ENCODE peak calls at places on chromosomes 11 and 22, in seven cellular contexts. One of them, this sample, is unnamed.

GRCh38 chr22:43860126-43860525 is 2.2 kb downstream of the SULT4A1 start:
- DNase-seq in endothelial cell of umbilical vein: no peak
- DNase-seq in foreskin fibroblast: no peak
- DNase-seq in neural progenitor cell: no peak
- DNase-seq in tibial artery: no peak
- DNase-seq in endodermal cell: peak
- DNase-seq in Caco-2: no peak
- DNase-seq in this sample: no peak

GRCh38 chr22:19843107-19843856 is 11.4 kb downstream of the GNB1L start:
- DNase-seq in endothelial cell of umbilical vein: no peak
- DNase-seq in foreskin fibroblast: no peak
- DNase-seq in neural progenitor cell: peak
- DNase-seq in tibial artery: no peak
- DNase-seq in endodermal cell: no peak
- DNase-seq in Caco-2: no peak
- DNase-seq in this sample: no peak

GRCh38 chr22:43832393-43833265 is 20.5 kb upstream of the EFCAB6 start:
- DNase-seq in endothelial cell of umbilical vein: no peak
- DNase-seq in foreskin fibroblast: no peak
- DNase-seq in neural progenitor cell: no peak
- DNase-seq in tibial artery: no peak
- DNase-seq in endodermal cell: no peak
- DNase-seq in Caco-2: no peak
- DNase-seq in this sample: no peak

GRCh38 chr11:11347583-11347982 is 5.5 kb downstream of the CSNK2A3 start:
- DNase-seq in endothelial cell of umbilical vein: no peak
- DNase-seq in foreskin fibroblast: no peak
- DNase-seq in neural progenitor cell: no peak
- DNase-seq in tibial artery: no peak
- DNase-seq in endodermal cell: no peak
- DNase-seq in Caco-2: no peak
- DNase-seq in this sample: no peak

GRCh38 chr11:30328676-30329075 is 5.8 kb downstream of the ARL14EP start:
- DNase-seq in endothelial cell of umbilical vein: no peak
- DNase-seq in foreskin fibroblast: no peak
- DNase-seq in neural progenitor cell: no peak
- DNase-seq in tibial artery: no peak
- DNase-seq in endodermal cell: no peak
- DNase-seq in Caco-2: no peak
- DNase-seq in this sample: no peak

GRCh38 chr11:10307411-10308207 is 2.7 kb downstream of the ADM start:
- DNase-seq in endothelial cell of umbilical vein: peak
- DNase-seq in foreskin fibroblast: peak
- DNase-seq in neural progenitor cell: peak
- DNase-seq in tibial artery: peak
- DNase-seq in endodermal cell: peak
- DNase-seq in Caco-2: peak
- DNase-seq in this sample: no peak

GRCh38 chr22:49970528-49971231 is 10.1 kb downstream of the PIM3 start:
- DNase-seq in endothelial cell of umbilical vein: peak
- DNase-seq in foreskin fibroblast: peak
- DNase-seq in neural progenitor cell: peak
- DNase-seq in tibial artery: peak
- DNase-seq in endodermal cell: peak
- DNase-seq in Caco-2: peak
- DNase-seq in this sample: peak

GRCh38 chr22:30250039-30250565 is 3.5 kb upstream of the LIF start:
- DNase-seq in endothelial cell of umbilical vein: no peak
- DNase-seq in foreskin fibroblast: no peak
- DNase-seq in neural progenitor cell: no peak
- DNase-seq in tibial artery: no peak
- DNase-seq in endodermal cell: no peak
- DNase-seq in Caco-2: no peak
- DNase-seq in this sample: no peak

GRCh38 chr22:30028731-30029130 is 51.5 kb upstream of the HORMAD2 start:
- DNase-seq in endothelial cell of umbilical vein: no peak
- DNase-seq in foreskin fibroblast: no peak
- DNase-seq in neural progenitor cell: no peak
- DNase-seq in tibial artery: no peak
- DNase-seq in endodermal cell: no peak
- DNase-seq in Caco-2: no peak
- DNase-seq in this sample: no peak

GRCh38 chr11:113001709-113002108 is 40.5 kb downstream of the NCAM1 start:
- DNase-seq in endothelial cell of umbilical vein: no peak
- DNase-seq in foreskin fibroblast: no peak
- DNase-seq in neural progenitor cell: no peak
- DNase-seq in tibial artery: no peak
- DNase-seq in endodermal cell: no peak
- DNase-seq in Caco-2: no peak
- DNase-seq in this sample: no peak

GRCh38 chr11:133907216-133907615 is 49.6 kb downstream of the IGSF9B start:
- DNase-seq in endothelial cell of umbilical vein: no peak
- DNase-seq in foreskin fibroblast: no peak
- DNase-seq in neural progenitor cell: no peak
- DNase-seq in tibial artery: no peak
- DNase-seq in endodermal cell: no peak
- DNase-seq in Caco-2: no peak
- DNase-seq in this sample: no peak

GRCh38 chr22:36862251-36863242 is 1.7 kb downstream of the NCF4 start:
- DNase-seq in endothelial cell of umbilical vein: no peak
- DNase-seq in foreskin fibroblast: no peak
- DNase-seq in neural progenitor cell: no peak
- DNase-seq in tibial artery: peak
- DNase-seq in endodermal cell: no peak
- DNase-seq in Caco-2: no peak
- DNase-seq in this sample: no peak

GRCh38 chr22:36860821-36861659 is at the start of gene NCF4:
- DNase-seq in endothelial cell of umbilical vein: no peak
- DNase-seq in foreskin fibroblast: no peak
- DNase-seq in neural progenitor cell: no peak
- DNase-seq in tibial artery: peak
- DNase-seq in endodermal cell: no peak
- DNase-seq in Caco-2: no peak
- DNase-seq in this sample: no peak

GRCh38 chr22:36860017-36860416 is 789 bp upstream of the NCF4 start:
- DNase-seq in endothelial cell of umbilical vein: no peak
- DNase-seq in foreskin fibroblast: no peak
- DNase-seq in neural progenitor cell: no peak
- DNase-seq in tibial artery: no peak
- DNase-seq in endodermal cell: no peak
- DNase-seq in Caco-2: no peak
- DNase-seq in this sample: no peak

GRCh38 chr22:36858966-36859365 is 1.8 kb upstream of the NCF4 start:
- DNase-seq in endothelial cell of umbilical vein: no peak
- DNase-seq in foreskin fibroblast: no peak
- DNase-seq in neural progenitor cell: no peak
- DNase-seq in tibial artery: no peak
- DNase-seq in endodermal cell: no peak
- DNase-seq in Caco-2: no peak
- DNase-seq in this sample: no peak

DNA sequence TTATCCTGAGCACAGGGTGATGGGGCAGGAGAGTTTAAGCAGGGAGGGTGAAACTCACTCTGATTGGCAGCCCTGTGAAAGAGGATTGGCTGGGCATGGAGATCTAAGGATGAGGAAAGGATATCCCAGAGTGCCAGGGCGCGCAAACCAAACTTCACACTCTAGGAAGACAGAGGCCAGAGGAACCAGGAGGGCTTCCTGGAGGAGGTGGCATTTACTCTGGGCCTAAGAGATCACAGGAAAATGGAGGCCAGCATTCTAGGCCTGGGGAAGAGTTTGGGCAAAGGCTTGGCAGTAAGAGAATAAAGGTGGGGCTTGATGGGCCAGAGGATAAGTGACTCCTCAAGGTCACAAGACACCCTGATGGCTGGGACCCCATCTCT is 377 bp upstream of the NCF4 start:
- DNase-seq in endothelial cell of umbilical vein: no peak
- DNase-seq in foreskin fibroblast: no peak
- DNase-seq in neural progenitor cell: no peak
- DNase-seq in tibial artery: no peak
- DNase-seq in endodermal cell: no peak
- DNase-seq in Caco-2: no peak
- DNase-seq in this sample: no peak
- H3K4me3 ChIP-seq in endothelial cell of umbilical vein: no peak
- H3K4me3 ChIP-seq in foreskin fibroblast: no peak
- H3K4me3 ChIP-seq in neural progenitor cell: no peak
- H3K4me3 ChIP-seq in tibial artery: no peak
- H3K4me3 ChIP-seq in endodermal cell: no peak
- H3K4me3 ChIP-seq in Caco-2: no peak
- H3K4me3 ChIP-seq in this sample: no peak

GRCh38 chr22:27715078-27715477 is 86.5 kb downstream of the MN1 start:
- DNase-seq in endothelial cell of umbilical vein: no peak
- DNase-seq in foreskin fibroblast: no peak
- DNase-seq in neural progenitor cell: peak
- DNase-seq in tibial artery: no peak
- DNase-seq in endodermal cell: no peak
- DNase-seq in Caco-2: no peak
- DNase-seq in this sample: no peak
- TF ChIP-seq CTCF in endothelial cell of umbilical vein: no peak
- TF ChIP-seq CTCF in foreskin fibroblast: no peak
- TF ChIP-seq CTCF in neural progenitor cell: peak
- TF ChIP-seq CTCF in tibial artery: peak
- TF ChIP-seq CTCF in endodermal cell: peak
- TF ChIP-seq CTCF in Caco-2: no peak
- TF ChIP-seq CTCF in this sample: peak

GRCh38 chr22:35257321-35258143 is at the start of gene HMGXB4:
- DNase-seq in endothelial cell of umbilical vein: peak
- DNase-seq in foreskin fibroblast: peak
- DNase-seq in neural progenitor cell: peak
- DNase-seq in tibial artery: peak
- DNase-seq in endodermal cell: peak
- DNase-seq in Caco-2: peak
- DNase-seq in this sample: peak
- H3K4me3 ChIP-seq in endothelial cell of umbilical vein: peak
- H3K4me3 ChIP-seq in foreskin fibroblast: peak
- H3K4me3 ChIP-seq in neural progenitor cell: peak
- H3K4me3 ChIP-seq in tibial artery: peak
- H3K4me3 ChIP-seq in endodermal cell: peak
- H3K4me3 ChIP-seq in Caco-2: peak
- H3K4me3 ChIP-seq in this sample: peak

GRCh38 chr11:8914661-8915018 is 3.7 kb downstream of the AKIP1 start:
- DNase-seq in endothelial cell of umbilical vein: no peak
- DNase-seq in foreskin fibroblast: no peak
- DNase-seq in neural progenitor cell: no peak
- DNase-seq in tibial artery: no peak
- DNase-seq in endodermal cell: no peak
- DNase-seq in Caco-2: no peak
- DNase-seq in this sample: no peak
- TF ChIP-seq CTCF in endothelial cell of umbilical vein: no peak
- TF ChIP-seq CTCF in foreskin fibroblast: no peak
- TF ChIP-seq CTCF in neural progenitor cell: no peak
- TF ChIP-seq CTCF in tibial artery: no peak
- TF ChIP-seq CTCF in endodermal cell: no peak
- TF ChIP-seq CTCF in Caco-2: no peak
- TF ChIP-seq CTCF in this sample: no peak

DNA sequence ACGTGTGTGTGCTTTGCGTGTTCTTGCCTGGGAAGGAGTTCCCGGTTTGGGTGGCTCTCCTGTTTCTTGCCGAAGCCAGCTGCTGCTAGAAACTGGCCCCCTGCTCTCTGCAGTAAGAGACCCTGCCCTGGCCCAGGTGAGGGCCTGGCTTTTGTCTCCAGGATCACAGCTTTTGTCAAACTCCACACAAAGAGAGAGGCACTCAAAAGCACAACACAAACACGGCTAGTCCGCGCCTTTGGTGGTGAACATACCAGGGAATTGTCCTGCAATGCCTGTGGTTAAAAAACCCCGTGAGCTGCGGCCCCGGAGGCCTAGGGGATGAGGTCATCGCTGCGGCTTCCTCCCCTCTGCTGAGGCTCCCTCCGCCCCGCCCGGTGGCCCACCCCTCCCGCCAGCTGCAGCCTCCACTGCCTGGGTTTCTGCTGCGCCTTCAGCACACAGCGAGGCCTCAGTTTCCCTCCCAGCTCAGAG is 88.9 kb downstream of the KCNQ1 start:
- DNase-seq in endothelial cell of umbilical vein: peak
- DNase-seq in foreskin fibroblast: peak
- DNase-seq in neural progenitor cell: peak
- DNase-seq in tibial artery: peak
- DNase-seq in endodermal cell: peak
- DNase-seq in Caco-2: peak
- DNase-seq in this sample: peak
- H3K4me3 ChIP-seq in endothelial cell of umbilical vein: no peak
- H3K4me3 ChIP-seq in foreskin fibroblast: peak
- H3K4me3 ChIP-seq in neural progenitor cell: no peak
- H3K4me3 ChIP-seq in tibial artery: no peak
- H3K4me3 ChIP-seq in endodermal cell: peak
- H3K4me3 ChIP-seq in Caco-2: no peak
- H3K4me3 ChIP-seq in this sample: no peak

GRCh38 chr11:43505171-43505570 is 146.5 kb downstream of the TTC17 start:
- DNase-seq in endothelial cell of umbilical vein: no peak
- DNase-seq in foreskin fibroblast: no peak
- DNase-seq in neural progenitor cell: no peak
- DNase-seq in tibial artery: no peak
- DNase-seq in endodermal cell: no peak
- DNase-seq in Caco-2: no peak
- DNase-seq in this sample: no peak

GRCh38 chr11:43508511-43508918 is 149.8 kb downstream of the TTC17 start:
- DNase-seq in endothelial cell of umbilical vein: no peak
- DNase-seq in foreskin fibroblast: peak
- DNase-seq in neural progenitor cell: no peak
- DNase-seq in tibial artery: no peak
- DNase-seq in endodermal cell: peak
- DNase-seq in Caco-2: no peak
- DNase-seq in this sample: no peak

GRCh38 chr11:43507171-43507570 is 148.5 kb downstream of the TTC17 start:
- DNase-seq in endothelial cell of umbilical vein: no peak
- DNase-seq in foreskin fibroblast: no peak
- DNase-seq in neural progenitor cell: no peak
- DNase-seq in tibial artery: no peak
- DNase-seq in endodermal cell: no peak
- DNase-seq in Caco-2: no peak
- DNase-seq in this sample: no peak

GRCh38 chr11:43503417-43503816 is 144.7 kb downstream of the TTC17 start:
- DNase-seq in endothelial cell of umbilical vein: no peak
- DNase-seq in foreskin fibroblast: no peak
- DNase-seq in neural progenitor cell: no peak
- DNase-seq in tibial artery: no peak
- DNase-seq in endodermal cell: no peak
- DNase-seq in Caco-2: no peak
- DNase-seq in this sample: no peak

GRCh38 chr11:43504316-43504950 is 145.7 kb downstream of the TTC17 start:
- DNase-seq in endothelial cell of umbilical vein: no peak
- DNase-seq in foreskin fibroblast: no peak
- DNase-seq in neural progenitor cell: peak
- DNase-seq in tibial artery: no peak
- DNase-seq in endodermal cell: peak
- DNase-seq in Caco-2: peak
- DNase-seq in this sample: no peak
- TF ChIP-seq CTCF in endothelial cell of umbilical vein: peak
- TF ChIP-seq CTCF in foreskin fibroblast: no peak
- TF ChIP-seq CTCF in neural progenitor cell: peak
- TF ChIP-seq CTCF in tibial artery: peak
- TF ChIP-seq CTCF in endodermal cell: peak
- TF ChIP-seq CTCF in Caco-2: peak
- TF ChIP-seq CTCF in this sample: peak

GRCh38 chr11:8207080-8208000 is 38.5 kb upstream of the RIC3 start:
- DNase-seq in endothelial cell of umbilical vein: no peak
- DNase-seq in foreskin fibroblast: no peak
- DNase-seq in neural progenitor cell: no peak
- DNase-seq in tibial artery: no peak
- DNase-seq in endodermal cell: peak
- DNase-seq in Caco-2: no peak
- DNase-seq in this sample: peak
- H3K4me3 ChIP-seq in endothelial cell of umbilical vein: no peak
- H3K4me3 ChIP-seq in foreskin fibroblast: no peak
- H3K4me3 ChIP-seq in neural progenitor cell: peak
- H3K4me3 ChIP-seq in tibial artery: no peak
- H3K4me3 ChIP-seq in endodermal cell: no peak
- H3K4me3 ChIP-seq in Caco-2: no peak
- H3K4me3 ChIP-seq in this sample: no peak